ENCODE peak calls at places on chromosomes 4 and X, in ten cellular contexts. Z is endodermal cell, L is esophagus squamous epithelium, X is left ventricle myocardium inferior, H is psoas muscle, K is right atrium auricular region, W is tibial nerve, B is sigmoid colon, A is GM23248, C is ovary. O is an unnamed sample. For H3K27me3 and H3K9me3, the result is how much of the 10 kb centered on the place peaks cover.

GRCh38 chrX:136780738-136781137 is at the start of gene ARHGEF6:
- DNase-seq in Z (no peak), L (no peak), X (no peak), H (no peak), K (no peak), W (no peak), B (no peak), A (peak), C (no peak), O (no peak)

GRCh38 chr4:40119344-40119743 is 62.7 kb downstream of the N4BP2 start:
- DNase-seq in Z (no peak), L (no peak), X (no peak), H (no peak), K (no peak), W (no peak), B (no peak), A (no peak), C (no peak), O (no peak)

GRCh38 chr4:62531731-62532130 is 1331.6 kb downstream of the ADGRL3 start:
- DNase-seq in Z (peak), L (no peak), X (no peak), H (no peak), K (no peak), W (no peak), B (no peak), A (no peak), C (no peak), O (no peak)

GRCh38 chr4:90833698-90834097 is 706.5 kb downstream of the CCSER1 start:
- DNase-seq in Z (no peak), L (no peak), X (no peak), H (no peak), K (no peak), W (no peak), B (no peak), A (no peak), C (no peak), O (no peak)

GRCh38 chrX:94492541-94492940 is 818.5 kb downstream of the FAM133A start:
- DNase-seq in Z (peak), L (no peak), X (no peak), H (no peak), K (no peak), W (no peak), B (no peak), A (no peak), C (no peak), O (no peak)

GRCh38 chr4:181870326-181870725 is 372.9 kb upstream of the TENM3 start:
- DNase-seq in Z (no peak), L (no peak), X (no peak), H (no peak), K (no peak), W (no peak), B (no peak), A (no peak), C (no peak), O (no peak)

GRCh38 chr4:38856046-38856445 is 571 bp downstream of the TLR6 start:
- DNase-seq in Z (no peak), L (no peak), X (no peak), H (no peak), K (no peak), W (no peak), B (no peak), A (no peak), C (no peak), O (no peak)

GRCh38 chr4:41865306-41865980 is 69.8 kb upstream of the TMEM33 start:
- DNase-seq in Z (peak), L (no peak), X (no peak), H (peak), K (no peak), W (no peak), B (no peak), A (peak), C (no peak), O (no peak)

GRCh38 chr4:59195867-59196266 is 2004.3 kb upstream of the ADGRL3 start:
- DNase-seq in Z (no peak), L (no peak), X (no peak), H (no peak), K (no peak), W (no peak), B (no peak), A (no peak), C (no peak), O (no peak)

GRCh38 chrX:47481160-47481559 is 1.9 kb downstream of the ZNF41 start:
- DNase-seq in Z (no peak), L (no peak), X (no peak), H (no peak), K (no peak), W (no peak), B (peak), A (no peak), C (no peak), O (no peak)

GRCh38 chr4:83128235-83128929 is 13.9 kb upstream of the PLAC8 start:
- DNase-seq in Z (no peak), L (no peak), X (no peak), H (no peak), K (no peak), W (no peak), B (no peak), A (peak), C (no peak), O (no peak)

GRCh38 chrX:17374619-17375360 is at the start of gene NHS:
- DNase-seq in Z (peak), L (no peak), X (peak), H (peak), K (peak), W (peak), B (peak), A (peak), C (peak), O (peak)

GRCh38 chr4:86818211-86818610 is 31.0 kb downstream of the SLC10A6 start:
- DNase-seq in Z (no peak), L (no peak), X (no peak), H (no peak), K (no peak), W (no peak), B (no peak), A (no peak), C (no peak), O (no peak)

GRCh38 chr4:121786221-121786620 is 14.9 kb upstream of the EXOSC9 start:
- DNase-seq in Z (no peak), L (no peak), X (no peak), H (no peak), K (no peak), W (no peak), B (no peak), A (peak), C (no peak), O (no peak)

GRCh38 chr4:123856689-123857545 is 460.3 kb downstream of the SPRY1 start:
- DNase-seq in Z (peak), L (no peak), X (peak), H (peak), K (peak), W (peak), B (no peak), A (peak), C (peak), O (peak)

GRCh38 chr4:25535701-25536473 is 119.8 kb upstream of the SLC34A2 start:
- DNase-seq in Z (peak), L (no peak), X (no peak), H (no peak), K (no peak), W (no peak), B (no peak), A (no peak), C (no peak), O (no peak)

GRCh38 chrX:42495139-42495538 is 282.8 kb downstream of the PPP1R2C start:
- DNase-seq in Z (no peak), L (no peak), X (no peak), H (no peak), K (no peak), W (no peak), B (no peak), A (no peak), C (no peak), O (no peak)

GRCh38 chrX:39736219-39737211 is 361.2 kb downstream of the BCOR start:
- DNase-seq in Z (no peak), L (no peak), X (peak), H (peak), K (peak), W (peak), B (peak), A (peak), C (peak), O (no peak)

GRCh38 chr4:118823471-118823870 is 12.5 kb downstream of the SEC24D start:
- DNase-seq in Z (no peak), L (no peak), X (no peak), H (no peak), K (no peak), W (no peak), B (no peak), A (no peak), C (no peak), O (no peak)

GRCh38 chr4:14928035-14928434 is 74.2 kb upstream of the CPEB2 start:
- DNase-seq in Z (no peak), L (no peak), X (no peak), H (no peak), K (no peak), W (no peak), B (no peak), A (no peak), C (peak), O (no peak)

GRCh38 chr4:16196482-16197393 is 29.5 kb downstream of the TAPT1 start:
- DNase-seq in Z (peak), L (no peak), X (no peak), H (no peak), K (no peak), W (no peak), B (no peak), A (peak), C (no peak), O (no peak)

GRCh38 chr4:80078361-80079092 is 5.5 kb upstream of the ANTXR2 start:
- DNase-seq in Z (no peak), L (no peak), X (no peak), H (no peak), K (no peak), W (no peak), B (no peak), A (no peak), C (no peak), O (no peak)

GRCh38 chr4:10343656-10344055 is 113.6 kb downstream of the ZNF518B start:
- DNase-seq in Z (no peak), L (no peak), X (no peak), H (no peak), K (no peak), W (no peak), B (no peak), A (no peak), C (no peak), O (no peak)

GRCh38 chrX:24190500-24191156 is 41.1 kb downstream of the ZFX start:
- DNase-seq in Z (no peak), L (no peak), X (no peak), H (no peak), K (no peak), W (no peak), B (no peak), A (peak), C (no peak), O (no peak)

GRCh38 chr4:183906486-183906735 is 1.3 kb downstream of the STOX2 start:
- DNase-seq in Z (peak), L (no peak), X (no peak), H (no peak), K (no peak), W (no peak), B (no peak), A (no peak), C (no peak), O (no peak)
- H3K27me3 ChIP-seq in Z (under half), L (under half), X (under half), H (under half), K (under half), W (under half), B (under half), A (under half), C (under half), O (under half)

GRCh38 chr4:148152868-148153630 is 289.2 kb downstream of the NR3C2 start:
- DNase-seq in Z (no peak), L (no peak), X (no peak), H (no peak), K (no peak), W (no peak), B (no peak), A (peak), C (no peak), O (no peak)

GRCh38 chr4:148154769-148155168 is 287.4 kb downstream of the NR3C2 start:
- DNase-seq in Z (no peak), L (no peak), X (no peak), H (no peak), K (no peak), W (no peak), B (no peak), A (no peak), C (no peak), O (no peak)

GRCh38 chr4:148151797-148152196 is 290.4 kb downstream of the NR3C2 start:
- DNase-seq in Z (no peak), L (no peak), X (no peak), H (no peak), K (no peak), W (no peak), B (no peak), A (no peak), C (no peak), O (no peak)
- H3K9me3 ChIP-seq in Z (under half), L (under half), X (under half), H (under half), K (under half), W (under half), B (under half), A (under half), C (under half), O (under half)

DNA sequence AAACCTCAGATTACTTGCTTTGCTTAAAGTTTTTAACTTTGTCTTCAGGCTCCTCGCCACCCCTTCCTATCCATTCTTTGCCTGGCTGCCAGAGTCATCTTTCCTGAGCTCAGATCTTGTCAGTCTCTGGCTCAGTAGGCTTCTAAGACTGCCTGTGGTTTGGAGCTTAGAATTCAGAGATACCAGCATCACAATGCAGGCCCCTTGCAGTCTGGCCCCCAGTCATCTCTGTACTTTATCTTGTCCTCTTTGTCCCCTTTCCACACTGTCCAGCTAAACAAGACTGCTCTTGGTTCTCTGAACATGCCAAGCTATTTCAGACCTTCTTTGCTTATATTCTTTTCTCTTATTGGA is 3.0 kb downstream of the KIAA0232 start:
- DNase-seq in Z (peak), L (no peak), X (no peak), H (no peak), K (peak), W (no peak), B (no peak), A (no peak), C (no peak), O (no peak)
- H3K27ac ChIP-seq in Z (no peak), L (no peak), X (peak), H (peak), K (peak), W (no peak), B (no peak), A (no peak), C (no peak), O (no peak)

GRCh38 chrX:13647709-13648212 is 5.2 kb upstream of the TCEANC start:
- DNase-seq in Z (no peak), L (peak), X (peak), H (no peak), K (peak), W (peak), B (peak), A (no peak), C (peak), O (no peak)
- H3K27me3 ChIP-seq in Z (under half), L (under half), X (under half), H (under half), K (under half), W (under half), B (under half), A (under half), C (under half), O (under half)

GRCh38 chr4:4974727-4975126 is 44.5 kb downstream of the CYTL1 start:
- DNase-seq in Z (no peak), L (no peak), X (no peak), H (no peak), K (no peak), W (no peak), B (no peak), A (no peak), C (no peak), O (no peak)
- H3K9me3 ChIP-seq in Z (under half), L (under half), X (under half), H (under half), K (under half), W (under half), B (under half), A (under half), C (under half), O (under half)

GRCh38 chrX:7083021-7083420 is 64.5 kb upstream of the STS start:
- DNase-seq in Z (no peak), L (no peak), X (no peak), H (no peak), K (no peak), W (no peak), B (no peak), A (no peak), C (no peak), O (no peak)
- H3K27ac ChIP-seq in Z (no peak), L (no peak), X (no peak), H (no peak), K (no peak), W (no peak), B (no peak), A (no peak), C (no peak), O (no peak)

DNA sequence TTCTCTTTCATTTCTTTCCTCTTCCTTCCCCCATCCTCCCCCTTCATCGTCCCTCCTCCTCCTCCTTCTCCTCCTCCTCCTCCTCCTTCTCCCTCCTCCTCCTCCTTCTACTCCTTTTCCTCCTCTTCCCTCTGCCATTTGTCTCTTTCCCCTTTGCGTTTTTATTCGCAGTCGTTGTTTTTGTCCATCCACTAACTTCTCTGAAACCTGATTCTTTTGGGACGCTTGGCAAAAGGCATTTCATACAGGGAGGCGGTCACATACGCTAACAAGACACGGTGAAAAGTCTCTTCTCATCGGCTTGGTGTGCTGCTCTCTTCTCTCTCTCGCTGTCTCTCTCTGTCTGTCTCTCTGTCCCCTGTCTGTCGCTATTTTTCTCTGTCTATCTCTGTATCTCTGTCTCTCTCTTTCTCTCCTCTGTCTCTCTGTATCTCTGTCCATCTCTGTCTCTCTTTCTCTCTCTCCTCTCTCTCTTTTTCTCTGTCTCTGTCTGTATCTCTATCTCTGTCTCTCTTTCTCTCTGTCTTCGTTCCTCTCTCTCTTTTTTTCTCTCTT is 5.4 kb upstream of the SHOX start:
- DNase-seq in Z (peak), L (no peak), X (no peak), H (no peak), K (no peak), W (no peak), B (no peak), A (no peak), C (no peak), O (no peak)
- H3K27me3 ChIP-seq in Z (half or more), L (half or more), X (half or more), H (half or more), K (under half), W (half or more), B (under half), A (under half), C (under half), O (under half)

DNA sequence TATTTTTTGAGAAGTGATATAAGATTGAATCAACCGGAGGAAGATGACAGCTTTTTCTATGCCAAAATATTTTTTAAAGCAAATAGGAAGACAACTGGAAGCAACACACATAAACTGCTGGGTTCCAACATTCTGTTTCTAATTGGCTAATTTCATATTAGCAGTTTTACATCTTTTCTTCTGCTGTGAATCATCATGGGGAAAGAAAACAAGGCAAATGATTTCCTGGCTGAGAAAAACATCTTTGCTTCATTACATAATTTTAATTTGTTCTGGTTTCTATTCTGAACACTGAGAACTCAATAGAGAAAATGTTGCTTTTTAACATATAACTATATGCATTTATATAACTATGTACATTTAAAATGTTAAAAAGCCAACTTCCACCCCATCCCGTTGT is 2518.5 kb downstream of the ARAP2 start:
- DNase-seq in Z (no peak), L (no peak), X (no peak), H (no peak), K (no peak), W (no peak), B (no peak), A (no peak), C (no peak), O (no peak)
- H3K9me3 ChIP-seq in Z (under half), L (under half), X (under half), H (under half), K (under half), W (under half), B (under half), A (under half), C (under half), O (under half)

GRCh38 chrX:2700405-2701320 is 9.6 kb downstream of the CD99 start:
- DNase-seq in Z (no peak), L (no peak), X (no peak), H (no peak), K (no peak), W (no peak), B (no peak), A (no peak), C (no peak), O (no peak)
- H3K27ac ChIP-seq in Z (no peak), L (no peak), X (peak), H (no peak), K (peak), W (no peak), B (peak), A (no peak), C (no peak), O (no peak)

O was measured in WERI-Rb-1.